ENCODE peak calls at places on chromosomes 6 and 20, in five cellular contexts. One of them, this sample, is unnamed.

GRCh38 chr20:45432294-45432693 is 16.4 kb downstream of the PIGT start:
- DNase-seq in GM19239: peak
- DNase-seq in T-helper 1 cell: no peak
- DNase-seq in mesendoderm: no peak
- DNase-seq in T-helper 17 cell: no peak
- DNase-seq in this sample: no peak

GRCh38 chr20:41151134-41151869 is 14.0 kb downstream of the PLCG1 start:
- DNase-seq in GM19239: no peak
- DNase-seq in T-helper 1 cell: no peak
- DNase-seq in mesendoderm: no peak
- DNase-seq in T-helper 17 cell: no peak
- DNase-seq in this sample: no peak

GRCh38 chr6:157981395-157982296 is at the start of gene SYNJ2:
- DNase-seq in GM19239: peak
- DNase-seq in T-helper 1 cell: peak
- DNase-seq in mesendoderm: peak
- DNase-seq in T-helper 17 cell: peak
- DNase-seq in this sample: peak

GRCh38 chr6:79077680-79078056 is 386 bp downstream of the PHIP start:
- DNase-seq in GM19239: peak
- DNase-seq in T-helper 1 cell: no peak
- DNase-seq in mesendoderm: no peak
- DNase-seq in T-helper 17 cell: peak
- DNase-seq in this sample: peak

GRCh38 chr6:122610690-122611455 is 668 bp downstream of the PKIB start:
- DNase-seq in GM19239: no peak
- DNase-seq in T-helper 1 cell: no peak
- DNase-seq in mesendoderm: peak
- DNase-seq in T-helper 17 cell: no peak
- DNase-seq in this sample: peak

GRCh38 chr20:62741191-62741676 is 32.6 kb downstream of the NTSR1 start:
- DNase-seq in GM19239: no peak
- DNase-seq in T-helper 1 cell: no peak
- DNase-seq in mesendoderm: peak
- DNase-seq in T-helper 17 cell: peak
- DNase-seq in this sample: no peak

GRCh38 chr20:4973330-4974097 is 27.8 kb downstream of the SLC23A2 start:
- DNase-seq in GM19239: no peak
- DNase-seq in T-helper 1 cell: no peak
- DNase-seq in mesendoderm: no peak
- DNase-seq in T-helper 17 cell: no peak
- DNase-seq in this sample: no peak

GRCh38 chr20:57594092-57594911 is 25.9 kb downstream of the ZBP1 start:
- DNase-seq in GM19239: peak
- DNase-seq in T-helper 1 cell: peak
- DNase-seq in mesendoderm: peak
- DNase-seq in T-helper 17 cell: peak
- DNase-seq in this sample: peak

GRCh38 chr6:147699637-147700036 is 191.1 kb downstream of the SAMD5 start:
- DNase-seq in GM19239: no peak
- DNase-seq in T-helper 1 cell: no peak
- DNase-seq in mesendoderm: no peak
- DNase-seq in T-helper 17 cell: no peak
- DNase-seq in this sample: no peak

GRCh38 chr6:150150458-150150820 is 7.6 kb downstream of the PPP1R14C start:
- DNase-seq in GM19239: no peak
- DNase-seq in T-helper 1 cell: no peak
- DNase-seq in mesendoderm: no peak
- DNase-seq in T-helper 17 cell: no peak
- DNase-seq in this sample: no peak

GRCh38 chr20:51573576-51574243 is 31.2 kb upstream of the NFATC2 start:
- DNase-seq in GM19239: no peak
- DNase-seq in T-helper 1 cell: no peak
- DNase-seq in mesendoderm: no peak
- DNase-seq in T-helper 17 cell: no peak
- DNase-seq in this sample: no peak

GRCh38 chr6:151389640-151390275 is 1.6 kb downstream of the ZBTB2 start:
- DNase-seq in GM19239: no peak
- DNase-seq in T-helper 1 cell: peak
- DNase-seq in mesendoderm: peak
- DNase-seq in T-helper 17 cell: peak
- DNase-seq in this sample: peak

GRCh38 chr6:165698868-165699267 is 35.8 kb upstream of the PDE10A start:
- DNase-seq in GM19239: no peak
- DNase-seq in T-helper 1 cell: no peak
- DNase-seq in mesendoderm: no peak
- DNase-seq in T-helper 17 cell: no peak
- DNase-seq in this sample: no peak

GRCh38 chr6:36315921-36316320 is 20.8 kb downstream of the BNIP5 start:
- DNase-seq in GM19239: no peak
- DNase-seq in T-helper 1 cell: no peak
- DNase-seq in mesendoderm: no peak
- DNase-seq in T-helper 17 cell: no peak
- DNase-seq in this sample: no peak

GRCh38 chr6:16757332-16757731 is 3.9 kb downstream of the ATXN1 start:
- DNase-seq in GM19239: no peak
- DNase-seq in T-helper 1 cell: no peak
- DNase-seq in mesendoderm: no peak
- DNase-seq in T-helper 17 cell: no peak
- DNase-seq in this sample: no peak

GRCh38 chr6:52420668-52421358 is 671 bp downstream of the EFHC1 start:
- DNase-seq in GM19239: no peak
- DNase-seq in T-helper 1 cell: no peak
- DNase-seq in mesendoderm: peak
- DNase-seq in T-helper 17 cell: no peak
- DNase-seq in this sample: peak

GRCh38 chr20:2172305-2173175 is 70.9 kb downstream of the STK35 start:
- DNase-seq in GM19239: peak
- DNase-seq in T-helper 1 cell: peak
- DNase-seq in mesendoderm: peak
- DNase-seq in T-helper 17 cell: peak
- DNase-seq in this sample: peak

GRCh38 chr6:5752282-5752681 is 254.4 kb downstream of the NRN1 start:
- DNase-seq in GM19239: no peak
- DNase-seq in T-helper 1 cell: no peak
- DNase-seq in mesendoderm: peak
- DNase-seq in T-helper 17 cell: no peak
- DNase-seq in this sample: peak

GRCh38 chr6:121105461-121105860 is 228.8 kb downstream of the TBC1D32 start:
- DNase-seq in GM19239: no peak
- DNase-seq in T-helper 1 cell: no peak
- DNase-seq in mesendoderm: peak
- DNase-seq in T-helper 17 cell: no peak
- DNase-seq in this sample: peak

GRCh38 chr6:165774903-165775608 is 112.0 kb upstream of the PDE10A start:
- DNase-seq in GM19239: no peak
- DNase-seq in T-helper 1 cell: no peak
- DNase-seq in mesendoderm: peak
- DNase-seq in T-helper 17 cell: no peak
- DNase-seq in this sample: no peak